ENCODE peak calls at places on chromosomes 2 and 18, in five cellular contexts. T is fibroblast of pulmonary artery, M is IMR-90, U is endodermal cell, F is tibial artery. D is an unnamed sample.

GRCh38 chr2:213451542-213452256 is 167.4 kb downstream of the SPAG16 start:
- DNase-seq in T (no peak), M (no peak), U (peak), F (no peak), D (no peak)

GRCh38 chr2:220394433-220394832 is 767.0 kb downstream of the SLC4A3 start:
- DNase-seq in T (peak), M (peak), U (no peak), F (no peak), D (peak)

GRCh38 chr2:219736196-219736595 is 108.8 kb downstream of the SLC4A3 start:
- DNase-seq in T (peak), M (peak), U (peak), F (no peak), D (peak)

GRCh38 chr18:53639696-53640095 is 584.8 kb downstream of the MBD2 start:
- DNase-seq in T (no peak), M (no peak), U (no peak), F (no peak), D (no peak)

GRCh38 chr2:70561893-70562292 is 8.3 kb upstream of the TGFA start:
- DNase-seq in T (no peak), M (no peak), U (no peak), F (no peak), D (no peak)

GRCh38 chr18:31275722-31276463 is 42.1 kb upstream of the DSG1 start:
- DNase-seq in T (peak), M (no peak), U (no peak), F (no peak), D (no peak)

GRCh38 chr2:188524519-188525113 is 232.9 kb downstream of the GULP1 start:
- DNase-seq in T (peak), M (peak), U (no peak), F (no peak), D (peak)

GRCh38 chr2:180416553-180417113 is 409.5 kb upstream of the CWC22 start:
- DNase-seq in T (no peak), M (no peak), U (no peak), F (no peak), D (no peak)

GRCh38 chr2:174835797-174836255 is 71.6 kb upstream of the CHRNA1 start:
- DNase-seq in T (peak), M (peak), U (no peak), F (no peak), D (peak)

GRCh38 chr2:197229509-197230458 is 80.8 kb downstream of the ANKRD44 start:
- DNase-seq in T (peak), M (peak), U (no peak), F (no peak), D (peak)

GRCh38 chr18:2173464-2173863 is 397.8 kb downstream of the METTL4 start:
- DNase-seq in T (peak), M (peak), U (peak), F (no peak), D (peak)

GRCh38 chr2:191686079-191686478 is 8.1 kb downstream of the NABP1 start:
- DNase-seq in T (no peak), M (no peak), U (no peak), F (no peak), D (no peak)

GRCh38 chr18:77263471-77263774 is 13.8 kb downstream of the GALR1 start:
- DNase-seq in T (no peak), M (no peak), U (no peak), F (no peak), D (no peak)

GRCh38 chr2:128310094-128310716 is 8.5 kb downstream of the HS6ST1 start:
- DNase-seq in T (no peak), M (no peak), U (peak), F (peak), D (no peak)

GRCh38 chr2:127610561-127610960 is 35.4 kb upstream of the GPR17 start:
- DNase-seq in T (no peak), M (no peak), U (peak), F (no peak), D (no peak)

GRCh38 chr18:8375269-8375668 is 234.0 kb upstream of the RAB12 start:
- DNase-seq in T (no peak), M (no peak), U (no peak), F (no peak), D (no peak)

GRCh38 chr2:223897669-223898314 is 47.3 kb downstream of the WDFY1 start:
- DNase-seq in T (no peak), M (no peak), U (no peak), F (no peak), D (no peak)

GRCh38 chr2:151637284-151637781 is 96.9 kb downstream of the NEB start:
- DNase-seq in T (no peak), M (no peak), U (no peak), F (no peak), D (no peak)
- H3K4me3 ChIP-seq in T (no peak), M (no peak), U (no peak), F (no peak), D (no peak)

DNA sequence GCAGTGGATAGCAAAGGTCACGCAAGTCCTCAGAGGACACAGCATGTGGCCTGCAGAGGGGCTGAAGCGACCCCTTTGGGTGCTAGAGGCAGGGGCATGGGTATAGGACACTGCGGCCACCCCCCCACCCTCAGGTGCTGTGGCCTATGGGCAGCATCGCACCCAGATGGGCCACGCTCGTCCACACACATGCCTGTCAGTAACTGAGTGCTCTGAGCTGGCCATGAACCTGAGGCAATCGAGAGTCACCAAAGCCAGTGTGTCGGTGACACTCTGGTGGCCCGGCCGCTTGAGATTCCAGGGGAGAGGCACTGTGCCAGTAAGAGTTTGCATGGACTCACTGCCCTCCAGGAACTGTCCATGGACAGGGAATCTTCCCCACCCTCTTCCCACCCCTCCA is 22.7 kb upstream of the PTPN2 start:
- DNase-seq in T (no peak), M (no peak), U (no peak), F (no peak), D (no peak)
- TF ChIP-seq CTCF in T (no peak), M (no peak), U (no peak), F (no peak), D (no peak)

GRCh38 chr2:40279001-40279400 is 172.9 kb downstream of the SLC8A1 start:
- DNase-seq in T (no peak), M (peak), U (no peak), F (no peak), D (peak)
- H3K4me3 ChIP-seq in T (no peak), M (peak), U (no peak), F (peak), D (peak)

GRCh38 chr18:10074122-10074521 is 160.3 kb downstream of the VAPA start:
- DNase-seq in T (no peak), M (no peak), U (no peak), F (peak), D (peak)

GRCh38 chr18:10078053-10078452 is 164.2 kb downstream of the VAPA start:
- DNase-seq in T (no peak), M (no peak), U (no peak), F (no peak), D (no peak)

GRCh38 chr18:10072659-10073309 is 159.0 kb downstream of the VAPA start:
- DNase-seq in T (peak), M (peak), U (no peak), F (peak), D (peak)

GRCh38 chr18:10080372-10080771 is 166.6 kb downstream of the VAPA start:
- DNase-seq in T (no peak), M (no peak), U (no peak), F (no peak), D (no peak)

DNA sequence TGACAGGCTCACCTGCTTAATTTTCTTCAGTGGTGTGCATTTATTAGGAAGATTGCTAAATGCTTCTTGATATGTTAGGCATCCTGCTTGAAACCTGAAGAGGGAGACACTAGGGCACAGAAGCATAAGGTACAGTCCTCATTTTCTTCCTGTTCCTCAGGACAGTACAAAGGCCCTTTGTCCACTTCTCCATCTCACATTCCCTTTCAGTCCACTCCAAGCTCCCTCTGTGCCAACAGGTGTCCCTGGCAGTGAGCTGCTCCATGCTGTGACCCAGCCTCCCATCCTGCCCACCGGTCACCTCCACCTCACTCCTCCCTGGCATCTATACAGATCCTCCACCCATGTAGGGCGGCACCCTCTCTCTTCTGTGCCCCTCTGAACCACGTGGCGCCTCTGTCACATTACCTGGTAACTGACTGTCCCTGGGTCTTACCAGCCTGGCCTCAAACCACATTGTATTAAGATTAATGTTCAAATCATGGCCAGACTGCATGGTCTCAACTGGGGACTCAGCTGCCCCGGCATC is 162.8 kb downstream of the VAPA start:
- DNase-seq in T (no peak), M (no peak), U (no peak), F (no peak), D (no peak)
- TF ChIP-seq CTCF in T (no peak), M (no peak), U (no peak), F (no peak), D (no peak)

DNA sequence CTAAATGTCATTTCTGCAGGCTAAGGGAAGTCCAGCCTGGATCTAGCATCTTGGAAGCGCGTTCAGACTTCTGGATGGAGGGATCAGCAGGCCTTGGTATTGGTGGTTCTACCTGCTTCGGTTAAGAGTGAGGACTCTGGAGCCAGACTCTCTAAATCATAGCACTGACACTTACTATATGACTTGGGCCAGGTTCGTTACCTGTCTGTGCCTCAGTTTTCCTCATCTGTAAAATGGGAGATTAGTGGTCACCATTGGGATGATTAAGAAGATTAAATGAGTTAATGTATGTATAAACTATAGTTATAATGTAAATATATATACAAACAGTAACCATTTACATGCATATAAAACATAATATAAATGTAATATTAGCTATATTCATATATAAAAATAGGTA is 995 bp upstream of the ICOS start:
- DNase-seq in T (no peak), M (no peak), U (no peak), F (no peak), D (no peak)
- H3K4me3 ChIP-seq in T (no peak), M (no peak), U (no peak), F (no peak), D (no peak)

GRCh38 chr2:96549967-96550786 is 13.6 kb downstream of the ARID5A start:
- DNase-seq in T (no peak), M (no peak), U (peak), F (peak), D (no peak)
- TF ChIP-seq CTCF in T (peak), M (peak), U (peak), F (peak), D (no peak)